ENCODE peak calls at places on chromosomes 4 and X, in eight cellular contexts. U is bronchial epithelial cell, L is cardiac muscle cell, G is fibroblast of the aortic adventitia, Z is cardiac fibroblast, P is suprapubic skin, S is Panc1, N is AG04450. Y is an unnamed sample.

GRCh38 chrX:129925305-129926092 is 19.5 kb downstream of the UTP14A start:
- DNase-seq in U (peak), L (peak), G (peak), Z (peak), P (peak), S (peak), N (peak), Y (peak)

GRCh38 chr4:170674176-170674575 is 584.4 kb upstream of the AADAT start:
- DNase-seq in U (peak), L (no peak), G (no peak), Z (no peak), P (no peak), S (no peak), N (no peak), Y (peak)

GRCh38 chr4:8419222-8420041 is 21.1 kb downstream of the ACOX3 start:
- DNase-seq in U (no peak), L (no peak), G (no peak), Z (peak), P (no peak), S (no peak), N (no peak), Y (peak)

GRCh38 chr4:66927937-66928336 is 617.4 kb downstream of the CENPC start:
- DNase-seq in U (no peak), L (peak), G (peak), Z (no peak), P (no peak), S (no peak), N (no peak), Y (no peak)

GRCh38 chr4:174423257-174423944 is 98.9 kb downstream of the HPGD start:
- DNase-seq in U (peak), L (peak), G (peak), Z (peak), P (no peak), S (peak), N (no peak), Y (peak)

GRCh38 chr4:1400191-1400805 is 5.9 kb downstream of the NKX1-1 start:
- DNase-seq in U (no peak), L (no peak), G (no peak), Z (no peak), P (peak), S (no peak), N (no peak), Y (no peak)

GRCh38 chr4:38678078-38678477 is 14.1 kb downstream of the KLF3 start:
- DNase-seq in U (no peak), L (no peak), G (peak), Z (peak), P (no peak), S (no peak), N (peak), Y (peak)

GRCh38 chr4:48439988-48440387 is 43.2 kb upstream of the SLC10A4 start:
- DNase-seq in U (no peak), L (no peak), G (peak), Z (peak), P (no peak), S (no peak), N (no peak), Y (no peak)

GRCh38 chr4:95340191-95340590 is 208.6 kb downstream of the UNC5C start:
- DNase-seq in U (no peak), L (no peak), G (no peak), Z (no peak), P (no peak), S (no peak), N (no peak), Y (no peak)

GRCh38 chrX:134533952-134534351 is 74.0 kb downstream of the HPRT1 start:
- DNase-seq in U (no peak), L (no peak), G (no peak), Z (no peak), P (no peak), S (no peak), N (no peak), Y (no peak)

GRCh38 chr4:48896845-48897244 is 9.7 kb downstream of the OCIAD2 start:
- DNase-seq in U (no peak), L (no peak), G (no peak), Z (no peak), P (no peak), S (no peak), N (no peak), Y (no peak)

GRCh38 chr4:141713771-141714445 is 77.5 kb downstream of the IL15 start:
- DNase-seq in U (peak), L (no peak), G (peak), Z (peak), P (no peak), S (no peak), N (no peak), Y (peak)

GRCh38 chrX:482192-482701 is 95.5 kb upstream of the PPP2R3B start:
- DNase-seq in U (no peak), L (no peak), G (no peak), Z (no peak), P (no peak), S (no peak), N (no peak), Y (no peak)

GRCh38 chr4:140103676-140104075 is 50.3 kb downstream of the MAML3 start:
- DNase-seq in U (peak), L (no peak), G (peak), Z (peak), P (no peak), S (no peak), N (no peak), Y (peak)

GRCh38 chrX:7139202-7140081 is 8.1 kb upstream of the STS start:
- DNase-seq in U (peak), L (no peak), G (peak), Z (peak), P (no peak), S (no peak), N (peak), Y (peak)

GRCh38 chr4:87240341-87240740 is 19.9 kb upstream of the KLHL8 start:
- DNase-seq in U (peak), L (no peak), G (no peak), Z (no peak), P (no peak), S (no peak), N (no peak), Y (no peak)

GRCh38 chr4:86451560-86452322 is 91.9 kb upstream of the MAPK10 start:
- DNase-seq in U (peak), L (no peak), G (peak), Z (peak), P (no peak), S (no peak), N (no peak), Y (peak)

DNA sequence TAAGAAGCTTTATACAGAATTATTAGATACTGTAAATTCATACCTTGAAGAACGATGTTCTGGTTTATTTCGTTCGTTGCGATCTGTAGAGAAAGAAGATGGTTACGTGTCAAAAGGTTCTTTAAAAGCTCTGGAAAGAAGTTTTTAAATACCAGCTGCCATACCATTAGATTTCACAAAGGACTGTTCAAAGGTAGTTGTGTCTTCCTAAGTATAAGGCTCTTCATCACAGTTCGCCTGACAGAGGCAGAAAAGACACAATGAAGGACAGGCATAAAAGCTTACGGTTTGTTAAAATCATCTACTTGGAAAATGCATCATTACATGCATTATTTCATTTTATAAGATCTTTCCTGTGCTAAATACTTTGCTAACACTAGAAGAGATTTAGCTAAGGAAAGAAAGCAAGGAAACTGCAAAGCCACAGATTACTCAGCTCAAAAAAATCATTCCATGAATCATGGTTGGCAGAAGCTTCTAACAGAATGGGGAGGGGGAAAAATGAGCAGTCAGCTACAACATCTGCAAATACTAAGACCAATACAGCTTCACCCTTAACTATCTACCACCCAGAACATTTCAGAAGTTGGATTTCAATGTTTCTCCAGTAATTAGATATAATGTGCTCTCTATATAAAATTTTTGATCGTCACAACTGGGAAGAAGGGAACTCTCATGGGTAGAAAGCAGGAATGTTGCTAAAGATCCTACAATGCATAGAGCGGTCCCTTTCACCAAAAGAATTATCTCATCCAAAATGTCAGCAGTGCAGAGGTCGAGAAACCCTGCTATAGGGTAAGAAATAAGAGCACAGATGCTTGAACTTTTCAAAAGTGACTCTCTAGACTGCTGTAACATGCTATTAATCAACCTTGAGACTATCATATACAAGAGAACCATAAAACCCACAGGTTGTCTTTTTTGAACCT is 50.7 kb upstream of the PRSS48 start:
- DNase-seq in U (peak), L (no peak), G (peak), Z (peak), P (no peak), S (peak), N (peak), Y (peak)
- H3K4me3 ChIP-seq in U (no peak), L (no peak), G (peak), Z (peak), P (peak), S (no peak), N (peak), Y (peak)

DNA sequence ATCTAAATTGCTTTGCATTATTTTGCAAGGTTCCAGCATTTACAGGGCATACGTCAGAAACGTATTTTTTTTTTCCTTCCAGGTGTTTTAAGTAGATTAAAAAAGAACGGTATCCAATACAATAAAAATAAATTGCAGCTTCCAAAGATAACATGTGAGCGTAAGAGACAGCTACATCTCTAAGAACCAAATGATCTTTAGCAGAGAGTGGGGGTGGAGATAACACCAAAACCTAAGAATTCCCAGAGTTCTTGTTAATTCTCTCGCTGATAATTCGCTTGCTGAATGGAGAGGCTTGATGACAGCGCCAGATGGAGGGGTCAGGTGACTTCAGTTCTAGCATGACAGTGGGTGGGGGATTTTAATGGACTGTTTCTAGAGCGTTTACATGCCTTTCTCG is 2.3 kb downstream of the CLCN4 start:
- DNase-seq in U (no peak), L (peak), G (no peak), Z (no peak), P (no peak), S (no peak), N (no peak), Y (no peak)
- H3K4me3 ChIP-seq in U (no peak), L (no peak), G (no peak), Z (no peak), P (no peak), S (no peak), N (no peak), Y (no peak)

GRCh38 chrX:136674270-136674986 is 26.5 kb downstream of the CD40LG start:
- DNase-seq in U (no peak), L (no peak), G (no peak), Z (no peak), P (no peak), S (no peak), N (no peak), Y (no peak)
- H3K4me3 ChIP-seq in U (no peak), L (no peak), G (no peak), Z (no peak), P (no peak), S (no peak), N (no peak), Y (no peak)

DNA sequence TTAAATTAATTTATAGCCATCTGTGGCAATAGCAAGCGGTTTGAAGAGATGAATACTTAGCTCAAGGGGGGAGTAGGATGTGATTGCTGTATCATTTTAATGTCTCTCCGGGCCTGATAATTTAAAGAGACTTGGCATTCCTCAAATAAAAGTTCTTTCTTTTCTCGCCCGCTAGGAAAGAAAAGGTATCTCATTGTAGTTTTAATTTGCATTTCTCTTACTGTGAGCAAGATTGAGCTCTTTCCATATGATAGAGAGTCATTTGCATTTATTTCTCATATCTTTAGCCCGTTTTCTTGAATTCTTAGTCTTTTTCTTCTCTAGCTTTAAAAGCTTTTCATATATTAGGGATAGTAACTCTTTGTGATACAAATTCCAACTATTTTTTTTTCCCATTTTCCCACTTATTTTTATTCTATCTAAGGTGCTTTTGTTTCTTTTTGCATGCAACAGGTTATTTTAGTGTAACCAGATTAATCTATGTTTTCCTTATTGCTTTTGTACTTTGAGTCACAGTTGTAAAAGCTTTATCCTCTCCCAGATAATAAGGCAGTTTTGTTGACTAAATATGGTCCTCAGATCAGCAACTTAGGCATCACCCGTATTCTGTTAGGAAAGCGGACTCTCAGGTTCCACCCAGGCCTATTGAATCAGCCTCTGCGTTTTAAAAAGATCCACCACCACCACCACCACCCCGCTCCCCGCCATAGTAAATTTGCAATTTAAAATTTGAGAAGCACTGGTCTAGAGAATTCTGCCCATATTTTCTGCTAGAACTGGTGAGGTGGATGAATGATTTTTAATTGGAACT is 58.7 kb upstream of the USP9X start:
- DNase-seq in U (no peak), L (peak), G (no peak), Z (no peak), P (no peak), S (no peak), N (no peak), Y (no peak)
- H3K4me3 ChIP-seq in U (no peak), L (no peak), G (no peak), Z (no peak), P (no peak), S (peak), N (no peak), Y (no peak)

DNA sequence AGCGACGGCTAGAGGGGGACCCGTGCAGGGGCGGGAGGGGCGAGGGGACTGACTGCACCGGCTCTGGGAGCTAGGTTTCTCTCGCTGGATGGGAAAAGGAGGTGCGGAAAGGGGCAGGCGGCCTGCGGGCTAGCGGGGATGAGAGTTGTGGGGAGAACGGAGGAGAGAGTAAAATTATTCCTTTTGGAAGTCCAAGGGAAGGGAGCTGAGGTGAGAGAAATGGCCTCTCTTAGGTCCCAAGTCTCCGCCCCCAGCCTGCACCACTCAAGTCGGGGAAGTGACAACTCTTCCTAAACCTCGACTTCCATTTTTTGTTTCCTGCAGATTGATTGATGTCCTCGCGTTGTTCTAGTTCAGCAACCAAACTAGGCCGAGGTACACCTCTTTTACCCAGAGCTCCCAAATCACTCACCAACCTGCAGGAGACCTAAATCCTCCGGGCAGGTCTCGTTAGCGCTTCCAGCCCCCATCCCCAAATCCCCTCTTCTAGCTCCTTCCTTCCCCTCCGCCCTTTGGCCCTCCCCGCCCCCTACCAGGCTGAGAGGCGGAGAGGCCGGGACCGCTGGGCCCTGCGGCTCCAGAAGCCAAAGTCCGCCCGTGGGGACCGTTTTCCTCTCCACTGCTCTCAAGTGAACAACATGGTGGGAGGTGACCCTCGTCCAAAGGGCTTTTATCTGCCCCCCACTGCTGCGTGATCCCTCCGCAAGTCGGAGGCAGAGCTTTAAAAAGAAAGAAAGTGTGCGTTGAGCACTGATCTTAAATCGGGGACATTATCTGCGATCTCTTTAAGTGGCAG is 7.3 kb downstream of the PITX2 start:
- DNase-seq in U (no peak), L (peak), G (no peak), Z (no peak), P (no peak), S (no peak), N (no peak), Y (no peak)
- H3K4me3 ChIP-seq in U (no peak), L (no peak), G (no peak), Z (no peak), P (no peak), S (no peak), N (no peak), Y (no peak)